ENCODE peak calls at places on chromosomes 13 and 19, in four cellular contexts. N is HepG2, Y is K562, U is GM12878. S is an unnamed sample.
A peak's percentile ranks its signal among the peaks of the same experiment; 100 is the strongest.

GRCh38 chr19:6119031-6119430 is 8.7 kb upstream of the RFX2 start:
- DNase-seq in Y (no peak), U (no peak), N (no peak), S (no peak)

GRCh38 chr19:46197314-46198070 is 32.0 kb upstream of the IGFL1 start:
- DNase-seq in Y (no peak), U (no peak), N (no peak), S (no peak)

GRCh38 chr19:55489711-55490477 is 1.7 kb downstream of the SSC5D start:
- DNase-seq in N (no peak), Y (no peak), U (no peak), S (no peak)

GRCh38 chr19:19120308-19121156 is 17.7 kb downstream of the TMEM161A start:
- DNase-seq in N (peak; percentile 35), Y (peak; percentile 99), U (no peak), S (peak; percentile 49)

GRCh38 chr19:19420570-19421301 is 15.3 kb downstream of the GATAD2A start:
- DNase-seq in U (peak; percentile 87), Y (no peak), N (no peak), S (no peak)

GRCh38 chr19:17073869-17074627 is 1.2 kb downstream of the HAUS8 start:
- DNase-seq in U (no peak), N (no peak), Y (peak; percentile 51), S (no peak)

GRCh38 chr19:17735410-17735809 is 15.9 kb upstream of the FCHO1 start:
- DNase-seq in U (no peak), N (no peak), Y (no peak), S (no peak)

GRCh38 chr13:29496241-29496712 is 99.2 kb downstream of the SLC7A1 start:
- DNase-seq in N (no peak), Y (no peak), U (no peak), S (peak; percentile 12)

GRCh38 chr13:31054632-31055031 is 107.1 kb downstream of the HSPH1 start:
- DNase-seq in U (no peak), N (no peak), Y (no peak), S (no peak)

GRCh38 chr13:91066745-91067144 is 280.7 kb upstream of the MIR17HG start:
- DNase-seq in U (no peak), N (no peak), Y (no peak), S (no peak)

GRCh38 chr13:100301418-100301817 is 212.5 kb downstream of the PCCA start:
- DNase-seq in U (no peak), Y (no peak), N (no peak), S (no peak)

GRCh38 chr19:33196446-33197193 is 2.5 kb downstream of the LRP3 start:
- DNase-seq in N (no peak), U (no peak), Y (no peak), S (no peak)

GRCh38 chr13:46642254-46642653 is 89.3 kb downstream of the LRCH1 start:
- DNase-seq in Y (no peak), U (no peak), N (no peak), S (no peak)

GRCh38 chr13:99320693-99321481 is 13.7 kb upstream of the GPR183 start:
- DNase-seq in Y (no peak), U (no peak), N (no peak), S (no peak)

GRCh38 chr19:35266904-35267817 is 1.6 kb upstream of the USF2 start:
- DNase-seq in U (no peak), Y (peak; percentile 71), N (no peak), S (peak; percentile 82)

GRCh38 chr13:110006304-110006703 is 219.9 kb upstream of the IRS2 start:
- DNase-seq in Y (no peak), N (no peak), U (no peak), S (peak; percentile 27)

GRCh38 chr19:35963514-35963913 is 27.3 kb downstream of the LRFN3 start:
- DNase-seq in N (peak; percentile 34), U (no peak), Y (peak; percentile 52), S (peak; percentile 75)

GRCh38 chr19:40225440-40226305 is 816 bp downstream of the CCNP start:
- DNase-seq in U (no peak), N (peak; percentile 25), Y (no peak), S (no peak)

GRCh38 chr13:26561636-26562537 is 4.4 kb downstream of the WASF3 start:
- DNase-seq in Y (no peak), N (peak; percentile 35), U (no peak), S (no peak)

GRCh38 chr13:25249001-25249543 is 38.2 kb downstream of the MTMR6 start:
- DNase-seq in N (peak; percentile 19), Y (no peak), U (peak; percentile 17), S (peak; percentile 9)

GRCh38 chr13:99043700-99044300 is 65.9 kb upstream of the DOCK9 start:
- DNase-seq in N (no peak), Y (no peak), U (no peak), S (no peak)

GRCh38 chr13:91368101-91368500 is 20.6 kb downstream of the MIR17HG start:
- DNase-seq in N (no peak), Y (no peak), U (no peak), S (no peak)

GRCh38 chr19:49272204-49272603 is 52.8 kb downstream of the SLC6A16 start:
- DNase-seq in U (no peak), N (no peak), Y (no peak), S (no peak)

GRCh38 chr13:35953537-35954206 is 177.5 kb downstream of the DCLK1 start:
- DNase-seq in U (no peak), Y (peak; percentile 7), N (peak; percentile 12), S (peak; percentile 7)

GRCh38 chr13:50611117-50611781 is 232.2 kb downstream of the DLEU7 start:
- DNase-seq in Y (no peak), N (no peak), U (no peak), S (no peak)

GRCh38 chr13:78638216-78638615 is 20.7 kb downstream of the OBI1 start:
- DNase-seq in N (no peak), U (no peak), Y (no peak), S (no peak)

GRCh38 chr13:28056426-28056825 is 44.0 kb downstream of the FLT3 start:
- DNase-seq in Y (no peak), U (no peak), N (no peak), S (no peak)

GRCh38 chr19:15636026-15636425 is 4.7 kb upstream of the CYP4F3 start:
- DNase-seq in U (no peak), Y (no peak), N (no peak), S (no peak)

GRCh38 chr19:873084-874019 is 13.9 kb downstream of the CFD start:
- DNase-seq in Y (peak; percentile 69), U (peak; percentile 32), N (no peak), S (no peak)

GRCh38 chr19:871446-872265 is 12.2 kb downstream of the CFD start:
- DNase-seq in Y (peak; percentile 48), U (no peak), N (peak; percentile 44), S (no peak)

GRCh38 chr19:870314-870713 is 10.8 kb downstream of the CFD start:
- DNase-seq in Y (no peak), U (no peak), N (no peak), S (no peak)

GRCh38 chr19:870963-871401 is 11.5 kb downstream of the CFD start:
- DNase-seq in U (no peak), N (no peak), Y (no peak), S (peak; percentile 60)

GRCh38 chr19:872266-872951 is 12.9 kb downstream of the CFD start:
- DNase-seq in U (peak; percentile 36), N (no peak), Y (peak; percentile 76), S (no peak)
- TF ChIP-seq POLR2AphosphoS2 in U (no peak), N (no peak), Y (no peak), S (no peak)

DNA sequence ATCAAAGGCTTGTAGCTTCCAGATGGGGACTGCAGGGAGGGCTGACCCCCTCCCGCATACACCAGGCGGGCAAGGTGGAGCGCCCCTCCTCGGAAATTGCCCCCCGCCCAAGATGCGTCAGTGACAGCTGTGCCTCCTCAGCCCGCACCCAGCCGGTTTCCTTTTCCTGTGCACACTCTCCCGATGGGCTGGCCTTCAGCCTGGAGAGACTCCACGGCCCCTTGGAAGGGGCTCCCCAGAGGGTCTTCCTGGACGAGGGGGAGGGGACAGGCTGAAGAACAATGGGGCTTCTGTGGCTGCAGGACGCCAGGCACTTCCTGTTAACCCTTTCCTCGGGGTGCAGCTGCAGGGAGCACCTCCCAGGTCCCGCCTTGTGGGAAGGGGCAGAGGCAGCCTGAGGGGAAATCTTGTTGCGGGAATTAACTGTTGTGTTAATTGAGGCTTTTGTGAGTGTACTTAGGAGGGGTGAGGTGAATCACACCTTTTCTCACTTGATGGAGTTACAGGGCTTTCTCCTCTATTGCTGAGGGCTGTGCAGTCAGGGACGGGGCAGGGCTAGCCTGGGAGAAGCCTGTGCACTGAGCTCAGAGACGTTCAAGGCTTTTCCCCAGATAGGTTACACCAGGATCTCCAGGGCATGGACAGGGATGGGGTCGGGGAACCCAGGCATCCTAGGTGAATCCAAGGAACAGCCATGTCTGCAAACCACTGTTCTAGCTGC is 14.3 kb downstream of the IER2 start:
- DNase-seq in Y (no peak), N (peak; percentile 89), U (no peak), S (no peak)
- H3K27ac ChIP-seq in Y (peak overlapping the region; percentile 98), N (peak overlapping the region; percentile 99), U (peak overlapping the region; percentile 85), S (peak overlapping the region; percentile 100)

DNA sequence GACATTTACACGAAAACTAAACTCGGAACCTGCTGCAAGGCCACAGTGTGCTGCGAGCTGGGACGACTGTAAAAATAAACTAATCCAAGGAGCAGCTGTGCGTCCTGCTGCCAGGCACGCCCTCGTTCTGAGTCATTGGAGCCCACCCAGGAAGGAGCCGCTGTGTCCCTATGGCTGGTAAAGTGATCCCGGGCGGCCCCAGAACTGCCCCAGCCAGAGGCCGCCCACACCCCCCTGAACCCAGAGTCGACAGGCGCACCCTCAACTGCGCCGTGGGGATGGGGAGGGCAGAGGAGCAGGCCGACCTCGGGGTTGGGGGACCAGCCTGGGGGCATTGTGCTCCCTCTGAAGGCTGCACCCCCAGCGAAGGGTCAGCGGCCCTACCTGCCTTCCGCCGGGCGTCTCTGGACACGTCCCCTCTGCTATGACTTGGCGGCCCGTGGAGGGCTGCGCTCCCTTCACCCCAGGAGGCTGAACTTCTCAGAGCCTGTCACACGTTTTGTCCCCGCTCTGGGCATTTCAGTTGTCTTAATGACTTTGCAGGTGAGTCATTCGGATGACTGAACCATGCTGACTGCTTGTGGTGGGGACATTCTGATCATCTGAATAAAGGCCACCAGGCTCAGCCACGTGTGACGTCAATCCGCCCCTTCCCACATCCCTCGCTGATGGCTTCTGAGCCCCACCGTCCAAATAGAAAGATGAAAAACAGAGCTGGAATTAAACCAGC is 42.7 kb downstream of the ADPRHL1 start:
- DNase-seq in U (no peak), N (peak; percentile 61), Y (no peak), S (peak; percentile 52)
- TF ChIP-seq POLR2AphosphoS2 in U (no peak), N (no peak), Y (no peak), S (no peak)

DNA sequence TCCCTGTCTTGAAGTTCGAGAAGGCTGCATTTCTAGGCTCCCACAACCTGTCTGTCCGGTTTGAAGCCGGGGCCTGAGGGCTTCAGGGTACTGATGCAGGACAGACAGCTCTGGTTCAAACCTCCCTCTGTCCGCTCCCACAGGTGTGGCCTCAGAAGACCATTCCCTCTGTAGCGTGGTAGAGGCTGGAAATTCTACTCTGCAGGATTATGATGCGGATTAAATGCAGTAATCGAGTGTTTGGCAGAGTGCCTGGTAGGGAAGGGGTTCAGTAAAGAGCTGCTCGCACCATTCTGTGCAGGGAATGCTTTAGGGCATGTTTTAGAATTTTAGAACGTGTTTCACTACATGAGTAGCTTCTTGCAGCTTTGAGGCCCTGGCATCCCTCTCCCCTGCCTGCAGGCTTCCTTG is 30.5 kb downstream of the PPP1R37 start:
- DNase-seq in Y (no peak), N (no peak), U (no peak), S (no peak)
- H3K27ac ChIP-seq in Y (no peak overlapping the region), N (no peak overlapping the region), U (no peak overlapping the region), S (no peak overlapping the region)